ENCODE peak calls at places on chromosome 20, in four cellular contexts. O is H1, N is WTC11, B is K562. S is an unnamed sample.

GRCh38 chr20:14622796-14623195 is 285.4 kb upstream of the FLRT3 start:
- DNase-seq in O (peak), N (peak), B (no peak), S (no peak)

GRCh38 chr20:34129518-34130162 is 17.6 kb upstream of the EIF2S2 start:
- DNase-seq in O (no peak), N (peak), B (peak), S (peak)

GRCh38 chr20:60976913-60977312 is 275.1 kb upstream of the CDH4 start:
- DNase-seq in O (no peak), N (peak), B (no peak), S (no peak)

GRCh38 chr20:41786158-41786557 is 168.0 kb upstream of the CHD6 start:
- DNase-seq in O (no peak), N (no peak), B (no peak), S (no peak)

GRCh38 chr20:39042279-39043150 is 80.4 kb downstream of the DHX35 start:
- DNase-seq in O (no peak), N (no peak), B (no peak), S (no peak)

GRCh38 chr20:20410678-20411077 is 42.8 kb downstream of the INSM1 start:
- DNase-seq in O (peak), N (peak), B (no peak), S (peak)

GRCh38 chr20:33811763-33812672 is 870 bp downstream of the CHMP4B start:
- DNase-seq in O (no peak), N (no peak), B (peak), S (peak)

GRCh38 chr20:39342463-39342862 is 380.3 kb downstream of the DHX35 start:
- DNase-seq in O (no peak), N (no peak), B (no peak), S (no peak)

DNA sequence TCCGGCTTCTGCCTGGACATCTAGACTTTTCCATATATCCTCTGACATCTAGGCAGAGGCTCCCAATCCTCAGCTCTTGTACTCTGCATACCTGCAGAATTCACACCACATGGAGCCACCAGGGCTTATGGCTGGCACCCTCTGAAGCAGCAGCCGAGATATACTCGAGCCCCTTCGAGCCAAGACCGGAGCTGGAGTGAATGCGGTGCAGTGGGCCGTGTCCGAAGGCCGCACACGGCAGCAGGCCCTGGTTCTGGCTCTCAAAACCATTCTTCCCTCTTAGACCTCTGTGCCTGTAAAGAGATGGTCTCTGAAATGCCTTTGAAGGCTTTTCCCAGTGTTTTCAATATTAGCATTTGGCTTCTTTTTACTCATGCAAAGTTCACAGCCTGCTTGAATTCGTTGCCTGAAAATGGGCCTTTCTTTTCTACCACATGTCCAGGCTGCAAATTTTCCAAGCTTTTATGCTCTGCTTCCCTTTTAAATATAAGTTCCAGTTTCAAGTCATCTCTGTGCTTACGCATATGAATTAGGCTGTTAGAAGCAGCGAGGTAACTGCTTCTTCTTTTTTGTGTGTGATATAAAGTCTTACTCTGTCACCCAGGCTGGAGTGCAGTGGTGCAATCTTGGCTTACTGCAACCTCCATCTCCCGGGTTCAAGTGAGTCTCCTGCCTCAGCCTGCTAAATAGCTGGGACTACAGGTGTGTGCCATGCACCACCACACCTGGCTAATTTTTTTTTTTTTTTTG is 3.9 kb upstream of the SIRPB1 start:
- DNase-seq in O (no peak), N (no peak), B (no peak), S (no peak)
- TF ChIP-seq TEAD4 in O (no peak), N (no peak), B (no peak), S (no peak)

GRCh38 chr20:62031462-62032092 is 34.1 kb downstream of the TAF4 start:
- DNase-seq in O (no peak), N (no peak), B (no peak), S (no peak)

GRCh38 chr20:62029951-62030350 is 35.7 kb downstream of the TAF4 start:
- DNase-seq in O (no peak), N (no peak), B (no peak), S (no peak)

GRCh38 chr20:62029296-62029695 is 36.4 kb downstream of the TAF4 start:
- DNase-seq in O (no peak), N (no peak), B (no peak), S (no peak)

GRCh38 chr20:62030357-62030756 is 35.3 kb downstream of the TAF4 start:
- DNase-seq in O (no peak), N (no peak), B (no peak), S (no peak)

GRCh38 chr20:62030834-62031434 is 34.7 kb downstream of the TAF4 start:
- DNase-seq in O (no peak), N (no peak), B (no peak), S (no peak)
- TF ChIP-seq TEAD4 in O (no peak), N (no peak), B (no peak), S (no peak)

DNA sequence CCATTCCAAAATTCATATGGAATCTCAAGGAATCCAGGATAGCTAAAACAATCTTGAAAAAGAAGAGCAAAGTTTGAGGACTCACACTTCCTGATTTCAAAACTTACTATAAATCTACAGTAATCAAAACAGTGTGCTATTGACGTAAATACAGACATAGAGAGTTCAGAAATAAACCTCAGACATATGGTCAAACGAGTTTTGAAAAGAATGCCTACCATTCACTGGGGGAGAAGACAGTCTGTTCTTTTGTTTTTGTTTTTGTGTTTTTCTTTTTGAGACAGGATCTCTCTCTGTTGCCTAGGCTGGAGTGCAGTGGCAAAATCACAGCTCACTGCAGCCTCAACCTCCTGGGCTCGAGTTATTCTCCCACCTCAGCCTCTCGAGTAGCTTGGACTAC is 25.3 kb upstream of the PROKR2 start:
- DNase-seq in O (no peak), N (no peak), B (no peak), S (no peak)
- TF ChIP-seq TEAD4 in O (no peak), N (no peak), B (no peak), S (no peak)

DNA sequence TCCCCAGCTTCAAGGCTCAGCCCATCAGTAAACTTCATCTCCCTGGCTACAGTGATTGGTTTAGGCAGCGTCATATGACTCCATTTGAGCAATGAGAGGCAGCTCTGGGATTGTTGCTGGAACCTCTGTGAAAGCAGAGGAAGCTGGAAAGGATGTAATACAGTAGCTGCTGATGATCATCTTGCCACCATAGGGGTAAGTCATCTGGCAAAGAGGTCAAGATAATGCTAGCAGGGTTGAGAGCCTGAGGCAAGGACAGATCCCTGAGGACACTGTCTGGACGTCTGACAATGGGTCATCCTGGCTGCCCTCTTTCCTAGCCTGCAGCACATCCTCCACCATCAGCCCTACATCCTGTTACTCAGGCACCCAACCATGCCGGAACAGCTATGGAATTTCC is 25.5 kb upstream of the FKBP1A start:
- DNase-seq in O (no peak), N (no peak), B (no peak), S (no peak)
- TF ChIP-seq TEAD4 in O (no peak), N (no peak), B (no peak), S (no peak)

GRCh38 chr20:18331694-18332093 is 43.4 kb downstream of the ZNF133 start:
- DNase-seq in O (no peak), N (no peak), B (no peak), S (no peak)
- TF ChIP-seq TEAD4 in O (no peak), N (no peak), B (no peak), S (no peak)

GRCh38 chr20:58251348-58251978 is 23.0 kb upstream of the ANKRD60 start:
- DNase-seq in O (no peak), N (no peak), B (no peak), S (no peak)

GRCh38 chr20:58254890-58255289 is 26.4 kb upstream of the ANKRD60 start:
- DNase-seq in O (no peak), N (no peak), B (no peak), S (no peak)

GRCh38 chr20:58256307-58256706 is 27.9 kb upstream of the ANKRD60 start:
- DNase-seq in O (no peak), N (no peak), B (no peak), S (no peak)

GRCh38 chr20:58256842-58257241 is 28.4 kb upstream of the ANKRD60 start:
- DNase-seq in O (no peak), N (no peak), B (no peak), S (no peak)

DNA sequence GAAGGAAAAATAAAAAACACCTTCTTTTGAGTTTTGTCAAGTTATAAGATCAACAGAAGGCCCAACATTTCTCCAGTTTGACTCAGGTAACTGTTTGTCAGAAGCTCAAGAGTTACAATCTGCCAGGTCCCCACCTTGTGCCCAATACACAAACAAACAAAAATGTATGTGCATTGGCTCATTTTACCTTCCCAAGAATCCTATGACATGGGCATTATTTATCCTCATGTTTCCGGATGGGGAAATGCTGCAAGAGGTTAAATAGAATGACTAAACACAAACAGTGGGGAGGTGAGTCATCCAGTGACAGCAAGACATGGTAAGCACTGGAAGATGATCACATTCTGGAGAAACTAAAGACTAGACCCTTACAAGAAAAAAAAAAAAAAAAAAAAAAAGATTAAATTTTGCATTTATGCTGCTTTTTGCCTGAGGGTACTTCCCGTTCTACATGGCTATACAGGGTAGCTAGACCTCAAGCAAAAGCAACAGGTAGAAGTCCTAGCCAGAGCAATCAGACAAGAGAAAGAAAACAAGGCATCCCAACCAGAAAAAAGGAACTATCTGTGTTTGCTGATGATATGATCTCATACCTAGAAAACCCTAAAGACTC is 23.6 kb upstream of the ANKRD60 start:
- DNase-seq in O (no peak), N (no peak), B (peak), S (no peak)
- TF ChIP-seq TEAD4 in O (no peak), N (no peak), B (no peak), S (peak)

DNA sequence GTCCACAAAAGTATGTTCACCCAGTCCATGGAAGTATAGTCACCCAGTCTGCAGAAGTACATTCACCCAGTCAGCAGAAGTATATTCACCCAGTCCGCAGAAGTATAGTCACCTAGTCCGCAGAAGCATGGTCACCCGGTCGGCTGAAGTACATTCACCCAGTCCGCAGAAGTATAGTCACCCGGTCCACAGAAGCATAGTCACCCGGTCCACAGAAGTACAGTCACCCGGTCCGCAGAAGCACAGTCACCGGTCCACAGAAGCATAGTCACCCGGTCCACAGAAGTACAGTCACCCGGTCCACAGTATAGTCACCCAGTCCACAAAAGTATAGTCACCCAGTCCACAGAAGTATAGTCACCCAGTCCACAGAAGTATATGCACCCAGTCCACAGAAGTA is 8.8 kb downstream of the TCFL5 start:
- DNase-seq in O (no peak), N (no peak), B (no peak), S (no peak)
- TF ChIP-seq TEAD4 in O (no peak), N (no peak), B (no peak), S (no peak)

GRCh38 chr20:56890011-56890410 is 260.9 kb downstream of the TFAP2C start:
- DNase-seq in O (no peak), N (no peak), B (no peak), S (no peak)
- TF ChIP-seq TEAD4 in O (no peak), N (no peak), B (no peak), S (no peak)